ENCODE peak calls at places on chromosomes 13 and 19, in ten cellular contexts. R, S, P, D, F, K, C, N, U and X are unnamed samples.

GRCh38 chr19:32599736-32600157 is 18.8 kb downstream of the PDCD5 start:
- DNase-seq in R (peak), S (peak), P (no peak), D (peak), F (no peak), K (peak), C (no peak), N (no peak), U (peak), X (no peak)

GRCh38 chr13:103056008-103056407 is 10.2 kb downstream of the SLC10A2 start:
- DNase-seq in R (no peak), S (no peak), P (no peak), D (no peak), F (no peak), K (no peak), C (no peak), N (no peak), U (no peak), X (no peak)

GRCh38 chr13:63010072-63010658 is 1594.5 kb upstream of the PCDH20 start:
- DNase-seq in R (no peak), S (no peak), P (no peak), D (no peak), F (no peak), K (no peak), C (no peak), N (no peak), U (no peak), X (no peak)

GRCh38 chr19:18650468-18651001 is 13.7 kb downstream of the KLHL26 start:
- DNase-seq in R (peak), S (peak), P (peak), D (peak), F (no peak), K (peak), C (peak), N (peak), U (peak), X (no peak)

GRCh38 chr13:21675095-21676007 is 4.5 kb downstream of the FGF9 start:
- DNase-seq in R (no peak), S (peak), P (no peak), D (peak), F (no peak), K (no peak), C (no peak), N (no peak), U (no peak), X (no peak)

GRCh38 chr19:53094749-53095575 is 8.3 kb downstream of the ZNF160 start:
- DNase-seq in R (no peak), S (no peak), P (no peak), D (no peak), F (no peak), K (no peak), C (no peak), N (no peak), U (no peak), X (no peak)

GRCh38 chr13:50800091-50800739 is 43.3 kb downstream of the DLEU7 start:
- DNase-seq in R (no peak), S (no peak), P (no peak), D (no peak), F (no peak), K (peak), C (no peak), N (no peak), U (no peak), X (no peak)

GRCh38 chr13:40313269-40314200 is 352.9 kb downstream of the FOXO1 start:
- DNase-seq in R (no peak), S (no peak), P (no peak), D (no peak), F (no peak), K (peak), C (no peak), N (no peak), U (no peak), X (no peak)

GRCh38 chr13:32881792-32882175 is 134.4 kb upstream of the KL start:
- DNase-seq in R (no peak), S (no peak), P (no peak), D (no peak), F (no peak), K (no peak), C (no peak), N (no peak), U (no peak), X (no peak)

GRCh38 chr13:40568672-40569350 is 97.6 kb downstream of the FOXO1 start:
- DNase-seq in R (no peak), S (no peak), P (no peak), D (no peak), F (no peak), K (no peak), C (no peak), N (no peak), U (no peak), X (no peak)

DNA sequence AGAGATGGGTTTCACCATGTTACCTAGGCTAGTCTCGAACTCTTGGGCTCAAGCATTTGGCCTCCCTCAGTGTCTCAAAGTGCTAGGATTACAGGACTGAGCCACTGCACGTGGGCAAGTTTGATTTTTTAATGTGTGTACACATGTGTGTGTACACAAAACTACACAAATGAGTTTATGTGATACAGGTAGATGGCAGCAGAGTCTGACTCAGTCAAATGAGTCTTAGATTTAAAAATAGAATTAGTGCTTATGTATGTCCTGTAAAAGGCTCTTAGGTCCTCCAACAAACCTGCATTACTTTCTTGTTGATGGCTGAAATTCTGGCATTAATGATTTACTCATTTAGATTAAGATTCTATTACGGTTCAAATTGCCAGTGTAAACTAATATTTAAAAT is 293.7 kb downstream of the PCDH17 start:
- DNase-seq in R (no peak), S (no peak), P (no peak), D (no peak), F (no peak), K (no peak), C (no peak), N (no peak), U (no peak), X (no peak)
- TF ChIP-seq CTCF in R (no peak), S (no peak), P (no peak), D (no peak), F (no peak), K (no peak), C (no peak), N (no peak), U (no peak), X (no peak)

GRCh38 chr13:101155920-101156319 is 260.4 kb downstream of the NALCN start:
- DNase-seq in R (no peak), S (no peak), P (no peak), D (no peak), F (no peak), K (no peak), C (no peak), N (no peak), U (no peak), X (no peak)
- TF ChIP-seq CTCF in R (peak), S (peak), P (peak), D (no peak), F (no peak), K (peak), C (no peak), N (no peak), U (peak), X (peak)

GRCh38 chr13:23505007-23505406 is 65.2 kb upstream of the TNFRSF19 start:
- DNase-seq in R (peak), S (no peak), P (no peak), D (no peak), F (no peak), K (peak), C (no peak), N (no peak), U (no peak), X (no peak)
- TF ChIP-seq CTCF in R (no peak), S (no peak), P (no peak), D (no peak), F (no peak), K (no peak), C (no peak), N (no peak), U (no peak), X (no peak)

GRCh38 chr19:21765151-21765550 is 2.2 kb downstream of the ZNF100 start:
- DNase-seq in R (no peak), S (no peak), P (no peak), D (no peak), F (no peak), K (no peak), C (no peak), N (no peak), U (no peak), X (no peak)

DNA sequence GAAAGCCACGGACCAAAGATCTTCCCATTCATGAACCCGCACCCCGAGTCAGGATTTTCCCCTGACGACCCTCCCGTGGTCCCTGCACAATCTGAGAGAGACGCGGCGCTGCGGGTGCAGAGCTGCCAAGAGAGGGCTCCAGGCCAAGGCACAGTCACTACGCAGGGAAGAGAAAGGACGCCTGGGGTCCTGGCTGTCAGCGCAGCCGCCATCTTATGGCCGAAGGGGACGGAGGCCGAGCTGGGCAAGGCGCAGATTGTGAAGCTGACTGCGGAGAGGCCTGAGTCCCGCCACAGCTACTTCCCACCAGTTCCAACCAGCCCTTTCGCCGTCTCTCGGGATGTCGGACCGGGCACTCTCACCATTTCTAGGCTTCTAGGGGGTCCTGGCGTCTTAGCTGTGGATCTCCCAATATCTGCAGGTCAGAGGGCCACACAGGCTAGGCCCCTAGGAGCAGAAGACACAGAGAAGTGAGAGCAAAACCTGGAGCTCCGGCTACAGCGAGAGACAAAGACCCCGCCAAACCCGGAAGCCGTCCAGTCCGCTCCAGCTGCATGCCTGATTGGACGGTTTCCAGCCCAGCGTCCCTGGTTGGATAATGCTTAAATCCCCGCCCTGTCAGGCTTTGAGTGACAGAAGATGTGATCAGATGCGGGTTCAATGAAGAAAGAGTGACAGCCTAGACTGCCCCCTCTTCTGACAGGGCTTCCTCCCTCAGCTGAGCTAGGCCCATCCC is at the start of gene ZNF100:
- DNase-seq in R (peak), S (peak), P (peak), D (peak), F (peak), K (peak), C (peak), N (peak), U (peak), X (peak)
- TF ChIP-seq CTCF in R (no peak), S (no peak), P (no peak), D (no peak), F (no peak), K (no peak), C (no peak), N (no peak), U (no peak), X (no peak)

GRCh38 chr13:19863323-19864017 is at the start of gene ZMYM5:
- DNase-seq in R (peak), S (peak), P (peak), D (peak), F (peak), K (peak), C (peak), N (peak), U (peak), X (peak)
- TF ChIP-seq CTCF in R (no peak), S (no peak), P (no peak), D (no peak), F (no peak), K (no peak), C (no peak), N (no peak), U (no peak), X (no peak)

DNA sequence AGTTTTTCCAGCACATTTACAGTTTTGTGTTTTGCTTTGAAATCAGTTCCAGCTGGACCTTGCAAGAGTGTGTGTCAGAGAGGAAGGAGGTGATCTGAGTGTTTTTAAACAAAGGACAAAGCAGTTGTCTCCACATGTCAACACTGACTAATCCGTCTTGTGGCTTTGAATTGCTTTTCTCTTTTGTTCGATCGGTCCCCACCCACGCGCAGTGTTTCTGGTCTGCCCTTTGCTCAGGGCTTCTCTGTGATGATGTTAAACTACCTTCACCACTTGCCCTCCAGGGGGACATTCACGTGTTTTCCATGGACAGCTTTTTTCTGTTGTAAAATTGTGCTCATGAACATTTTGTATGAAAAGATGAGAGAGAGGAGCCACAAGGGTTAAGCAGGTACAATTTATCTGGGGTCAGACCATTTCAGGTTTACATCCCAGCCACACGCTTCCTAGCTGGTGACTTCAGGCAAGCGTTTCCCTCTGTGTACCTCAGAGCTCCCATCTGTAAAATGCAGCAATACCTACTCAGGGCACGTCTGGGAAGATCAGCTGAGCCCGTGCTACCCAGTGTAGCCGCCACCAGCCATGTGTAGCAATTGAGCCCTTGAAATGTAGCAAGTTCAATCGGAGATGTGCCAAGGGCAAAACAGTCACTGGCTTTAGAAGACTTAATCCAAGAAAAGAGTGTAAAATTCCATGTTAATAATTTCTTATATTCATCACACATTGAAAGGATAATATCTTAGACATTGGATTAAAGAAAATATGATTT is 13.5 kb upstream of the PLA2G4C start:
- DNase-seq in R (peak), S (no peak), P (no peak), D (no peak), F (no peak), K (peak), C (no peak), N (no peak), U (peak), X (no peak)
- TF ChIP-seq CTCF in R (peak), S (no peak), P (no peak), D (no peak), F (no peak), K (peak), C (no peak), N (no peak), U (peak), X (no peak)